ENCODE peak calls at places on chromosomes 4 and X, in ten cellular contexts. A is activated CD4-positive, alpha-beta T cell treated with anti-CD3 and anti-CD28 coated beads for 24 hours; B is fibroblast of lung; Q is AG08395; J is non-pigmented ciliary epithelial cell; V is Calu3; E is head of caudate nucleus; I is uterus; Z is fibroblast of the conjunctiva; S is brain pericyte. D is an unnamed sample.

GRCh38 chr4:150217192-150217591 is 138.9 kb downstream of the DCLK2 start:
- DNase-seq in A (no peak), B (peak; percentile 89), Q (peak; percentile 52), J (peak; percentile 67), V (no peak), E (peak; percentile 49), I (no peak), Z (peak; percentile 75), S (no peak), D (no peak)

GRCh38 chr4:19285146-19285545 is 966.6 kb upstream of the SLIT2 start:
- DNase-seq in A (no peak), B (no peak), Q (peak; percentile 14), J (no peak), V (no peak), E (no peak), I (no peak), Z (no peak), S (no peak), D (no peak)

GRCh38 chr4:19982556-19982955 is 269.1 kb upstream of the SLIT2 start:
- DNase-seq in A (no peak), B (peak; percentile 87), Q (peak; percentile 46), J (peak; percentile 77), V (no peak), E (no peak), I (no peak), Z (peak; percentile 37), S (no peak), D (no peak)

GRCh38 chr4:149595500-149595899 is 220.1 kb downstream of the IQCM start:
- DNase-seq in A (no peak), B (peak; percentile 65), Q (no peak), J (no peak), V (no peak), E (no peak), I (no peak), Z (no peak), S (no peak), D (no peak)

GRCh38 chrX:68895339-68896250 is 66.8 kb downstream of the EFNB1 start:
- DNase-seq in A (no peak), B (peak; percentile 74), Q (no peak), J (no peak), V (peak; percentile 65), E (no peak), I (peak; percentile 70), Z (peak; percentile 5), S (no peak), D (no peak)

GRCh38 chr4:72348701-72349100 is 220.3 kb downstream of the ADAMTS3 start:
- DNase-seq in A (no peak), B (no peak), Q (no peak), J (no peak), V (no peak), E (no peak), I (no peak), Z (no peak), S (no peak), D (no peak)

GRCh38 chrX:1417921-1418875 is 26.3 kb upstream of the SLC25A6 start:
- DNase-seq in A (no peak), B (no peak), Q (no peak), J (no peak), V (no peak), E (peak; percentile 14), I (no peak), Z (no peak), S (no peak), D (no peak)

GRCh38 chr4:23932935-23933334 is 43.1 kb upstream of the PPARGC1A start:
- DNase-seq in A (no peak), B (peak; percentile 77), Q (peak; percentile 18), J (no peak), V (no peak), E (no peak), I (no peak), Z (peak; percentile 24), S (no peak), D (no peak)

GRCh38 chr4:53355919-53356521 is 9.8 kb downstream of the SCFD2 start:
- DNase-seq in A (no peak), B (no peak), Q (no peak), J (no peak), V (no peak), E (no peak), I (no peak), Z (no peak), S (no peak), D (no peak)

GRCh38 chr4:151276787-151277557 is at the start of gene PRSS48:
- DNase-seq in A (peak; percentile 38), B (peak; percentile 39), Q (peak; percentile 67), J (no peak), V (peak; percentile 73), E (peak; percentile 75), I (no peak), Z (peak; percentile 22), S (no peak), D (peak; percentile 63)

GRCh38 chr4:139603576-139604387 is 47.8 kb upstream of the SETD7 start:
- DNase-seq in A (no peak), B (peak; percentile 52), Q (peak; percentile 60), J (no peak), V (peak; percentile 51), E (no peak), I (peak; percentile 47), Z (peak; percentile 53), S (no peak), D (no peak)

GRCh38 chr4:113823291-113823659 is 61.7 kb upstream of the CAMK2D start:
- DNase-seq in A (no peak), B (peak; percentile 76), Q (no peak), J (no peak), V (no peak), E (no peak), I (no peak), Z (no peak), S (no peak), D (no peak)

GRCh38 chr4:7829687-7830580 is 109.7 kb downstream of the AFAP1 start:
- DNase-seq in A (no peak), B (no peak), Q (no peak), J (no peak), V (no peak), E (no peak), I (no peak), Z (no peak), S (no peak), D (no peak)

D was measured in stimulated activated effector memory CD8-positive, alpha-beta T cell treated with anti-CD3 and anti-CD28 coated beads, Interleukin-12 subunit alpha, Interleukin-12 subunit beta, amount 100 ng/mL, for 72 hours.